ENCODE peak calls at places on chromosome X, in four cellular contexts. Q is activated CD4-positive, alpha-beta T cell treated with anti-CD3 and anti-CD28 coated beads, Interleukin-2, amount 10 ng/mL, durations not matched to agents 7 days and 5 days; M is ACHN; I is type B pancreatic cell. D is an unnamed sample.

GRCh38 chrX:144918936-144919335 is 328.4 kb upstream of the SPANXN1 start:
- DNase-seq in Q (no peak), M (no peak), I (no peak), D (no peak)

GRCh38 chrX:123083924-123084323 is 100.2 kb upstream of the GRIA3 start:
- DNase-seq in Q (no peak), M (no peak), I (no peak), D (no peak)

GRCh38 chrX:114999906-115000305 is 17.5 kb downstream of the IL13RA2 start:
- DNase-seq in Q (no peak), M (no peak), I (no peak), D (no peak)

GRCh38 chrX:119948381-119948780 is 4.8 kb upstream of the NKAP start:
- DNase-seq in Q (no peak), M (no peak), I (no peak), D (no peak)

GRCh38 chrX:106898462-106898861 is 4.7 kb downstream of the RIPPLY1 start:
- DNase-seq in Q (peak; percentile 14), M (peak; percentile 56), I (no peak), D (peak; percentile 56)

GRCh38 chrX:47613082-47613481 is 6.6 kb downstream of the SYN1 start:
- DNase-seq in Q (no peak), M (no peak), I (no peak), D (no peak)

GRCh38 chrX:13029831-13030771 is 14.3 kb downstream of the FAM9C start:
- DNase-seq in Q (no peak), M (peak; percentile 8), I (no peak), D (peak; percentile 72)

GRCh38 chrX:14591976-14592375 is 62.6 kb downstream of the GLRA2 start:
- DNase-seq in Q (no peak), M (no peak), I (no peak), D (no peak)

GRCh38 chrX:38717871-38718270 is 83.4 kb upstream of the MID1IP1 start:
- DNase-seq in Q (peak; percentile 6), M (peak; percentile 2), I (no peak), D (peak; percentile 7)

GRCh38 chrX:100449696-100450606 is 39.9 kb upstream of the PCDH19 start:
- DNase-seq in Q (no peak), M (no peak), I (no peak), D (no peak)

GRCh38 chrX:116010939-116011338 is 159.6 kb upstream of the AGTR2 start:
- DNase-seq in Q (no peak), M (no peak), I (no peak), D (no peak)

GRCh38 chrX:19342331-19342906 is 1.3 kb upstream of the PDHA1 start:
- DNase-seq in Q (no peak), M (no peak), I (no peak), D (peak; percentile 24)

GRCh38 chrX:72304877-72305276 is 837 bp downstream of the CITED1 start:
- DNase-seq in Q (no peak), M (no peak), I (no peak), D (no peak)

GRCh38 chrX:8868906-8869305 is 67.7 kb upstream of the FAM9A start:
- DNase-seq in Q (no peak), M (peak; percentile 23), I (no peak), D (no peak)

GRCh38 chrX:65707153-65707552 is 39.7 kb downstream of the MSN start:
- DNase-seq in Q (no peak), M (no peak), I (no peak), D (no peak)

GRCh38 chrX:310621-311155 is 7.9 kb downstream of the GTPBP6 start:
- DNase-seq in Q (no peak), M (no peak), I (no peak), D (no peak)

GRCh38 chrX:40922307-40922706 is 162.9 kb upstream of the USP9X start:
- DNase-seq in Q (no peak), M (peak; percentile 11), I (no peak), D (peak; percentile 61)

GRCh38 chrX:38614485-38614884 is 53.1 kb downstream of the TSPAN7 start:
- DNase-seq in Q (no peak), M (no peak), I (no peak), D (no peak)

GRCh38 chrX:40140706-40141499 is 43.1 kb upstream of the BCOR start:
- DNase-seq in Q (no peak), M (peak; percentile 46), I (no peak), D (no peak)

GRCh38 chrX:53440631-53441517 is 6.7 kb upstream of the HSD17B10 start:
- DNase-seq in Q (peak; percentile 11), M (no peak), I (no peak), D (peak; percentile 53)

GRCh38 chrX:105117621-105118020 is 102.9 kb downstream of the TEX13A start:
- DNase-seq in Q (no peak), M (no peak), I (no peak), D (no peak)

GRCh38 chrX:68669094-68669830 is 21.8 kb downstream of the STARD8 start:
- DNase-seq in Q (no peak), M (no peak), I (no peak), D (no peak)

GRCh38 chrX:15680401-15680800 is 15.8 kb upstream of the CLTRN start:
- DNase-seq in Q (no peak), M (peak; percentile 43), I (no peak), D (peak; percentile 30)

GRCh38 chrX:23008431-23009099 is 8.8 kb downstream of the DDX53 start:
- DNase-seq in Q (no peak), M (peak; percentile 34), I (no peak), D (peak; percentile 29)

GRCh38 chrX:19695884-19696283 is 180.6 kb upstream of the MAP3K15 start:
- DNase-seq in Q (no peak), M (no peak), I (no peak), D (no peak)

GRCh38 chrX:20362268-20363002 is 95.7 kb upstream of the RPS6KA3 start:
- DNase-seq in Q (no peak), M (peak; percentile 32), I (no peak), D (peak; percentile 63)

GRCh38 chrX:21926116-21926515 is 14.4 kb upstream of the SMS start:
- DNase-seq in Q (no peak), M (no peak), I (no peak), D (no peak)

GRCh38 chrX:53284684-53285447 is 3.5 kb upstream of the IQSEC2 start:
- DNase-seq in Q (peak; percentile 49), M (peak; percentile 27), I (no peak), D (peak; percentile 64)

GRCh38 chrX:147635186-147635585 is 276.5 kb upstream of the FMR1 start:
- DNase-seq in Q (no peak), M (no peak), I (no peak), D (no peak)

GRCh38 chrX:20654596-20655106 is 387.9 kb upstream of the RPS6KA3 start:
- DNase-seq in Q (no peak), M (no peak), I (no peak), D (no peak)

GRCh38 chrX:143429021-143429570 is 88.2 kb downstream of the SPANXN3 start:
- DNase-seq in Q (no peak), M (peak; percentile 31), I (no peak), D (no peak)